ENCODE peak calls at places on chromosomes 7 and 10, in nine cellular contexts. M is PC-3, A is lower lobe of right lung, O is psoas muscle, N is H1, B is colonic mucosa, S is thoracic aorta, Y is body of pancreas, Q is AG04450. K is an unnamed sample.

GRCh38 chr7:73652541-73652949 is 15.1 kb upstream of the VPS37D start:
- DNase-seq in Y (no peak), S (no peak), Q (no peak), M (no peak), B (no peak), O (no peak), N (no peak), A (no peak), K (no peak)

GRCh38 chr7:12422449-12423320 is 19.0 kb upstream of the VWDE start:
- DNase-seq in O (no peak), N (no peak), S (no peak), Y (no peak), M (peak), B (no peak), Q (no peak), A (no peak), K (no peak)

GRCh38 chr10:17053513-17053912 is 76.1 kb downstream of the CUBN start:
- DNase-seq in O (no peak), Q (no peak), B (no peak), N (no peak), M (no peak), Y (no peak), S (no peak), A (no peak), K (no peak)

GRCh38 chr10:19385846-19386455 is 337.4 kb downstream of the MALRD1 start:
- DNase-seq in S (no peak), N (no peak), Q (no peak), M (no peak), Y (no peak), O (no peak), A (no peak), B (no peak), K (no peak)

GRCh38 chr7:94351703-94352102 is 43.0 kb upstream of the COL1A2 start:
- DNase-seq in B (no peak), O (no peak), Y (no peak), N (no peak), S (no peak), M (no peak), Q (no peak), A (no peak), K (no peak)

GRCh38 chr10:4319870-4320367 is 506.1 kb upstream of the AKR1E2 start:
- DNase-seq in M (no peak), N (no peak), O (no peak), B (no peak), Q (no peak), Y (no peak), S (no peak), A (no peak), K (no peak)

GRCh38 chr7:25613912-25614311 is 385.6 kb upstream of the NPVF start:
- DNase-seq in Q (no peak), M (no peak), Y (no peak), O (no peak), S (no peak), B (no peak), N (no peak), A (no peak), K (no peak)

GRCh38 chr10:50511512-50512213 is 112.1 kb downstream of the SGMS1 start:
- DNase-seq in N (no peak), Y (no peak), Q (no peak), M (peak), B (no peak), S (no peak), O (no peak), A (no peak), K (peak)

GRCh38 chr10:74825371-74826141 is 844 bp upstream of the KAT6B start:
- DNase-seq in Y (no peak), N (no peak), A (no peak), S (no peak), O (no peak), Q (no peak), B (peak), M (peak), K (no peak)

GRCh38 chr10:72660220-72660619 is 31.7 kb upstream of the MCU start:
- DNase-seq in S (no peak), Y (no peak), N (no peak), A (no peak), B (no peak), Q (no peak), O (no peak), M (no peak), K (no peak)

GRCh38 chr10:45470098-45471012 is 96.3 kb downstream of the ALOX5 start:
- DNase-seq in M (peak), A (no peak), N (no peak), B (no peak), S (no peak), Y (no peak), Q (peak), O (no peak), K (no peak)

GRCh38 chr7:159122276-159122675 is 22.4 kb downstream of the VIPR2 start:
- DNase-seq in B (no peak), S (no peak), N (no peak), M (no peak), Y (no peak), Q (no peak), O (no peak), A (no peak), K (peak)

GRCh38 chr10:944034-944831 is 12.7 kb upstream of the LARP4B start:
- DNase-seq in Y (peak), O (peak), Q (no peak), A (peak), M (no peak), S (no peak), N (no peak), B (no peak), K (no peak)

GRCh38 chr10:938954-939678 is 7.6 kb upstream of the LARP4B start:
- DNase-seq in A (no peak), S (no peak), O (no peak), Q (no peak), N (no peak), B (no peak), M (no peak), Y (no peak), K (no peak)

GRCh38 chr7:102377-102711 is 90.0 kb upstream of the FAM20C start:
- DNase-seq in N (no peak), Y (no peak), O (no peak), Q (no peak), B (no peak), S (no peak), A (no peak), M (no peak), K (no peak)

GRCh38 chr10:101769541-101770180 is 6.3 kb downstream of the FGF8 start:
- DNase-seq in B (no peak), M (no peak), Y (no peak), Q (no peak), O (no peak), S (no peak), A (no peak), N (no peak), K (no peak)

GRCh38 chr10:24382979-24383663 is 174.2 kb downstream of the KIAA1217 start:
- DNase-seq in Y (no peak), N (no peak), M (no peak), A (no peak), B (peak), O (peak), S (no peak), Q (no peak), K (no peak)

GRCh38 chr7:70829221-70830059 is 302.5 kb upstream of the GALNT17 start:
- DNase-seq in B (peak), S (no peak), A (peak), Q (no peak), O (peak), N (peak), Y (peak), M (peak), K (peak)

DNA sequence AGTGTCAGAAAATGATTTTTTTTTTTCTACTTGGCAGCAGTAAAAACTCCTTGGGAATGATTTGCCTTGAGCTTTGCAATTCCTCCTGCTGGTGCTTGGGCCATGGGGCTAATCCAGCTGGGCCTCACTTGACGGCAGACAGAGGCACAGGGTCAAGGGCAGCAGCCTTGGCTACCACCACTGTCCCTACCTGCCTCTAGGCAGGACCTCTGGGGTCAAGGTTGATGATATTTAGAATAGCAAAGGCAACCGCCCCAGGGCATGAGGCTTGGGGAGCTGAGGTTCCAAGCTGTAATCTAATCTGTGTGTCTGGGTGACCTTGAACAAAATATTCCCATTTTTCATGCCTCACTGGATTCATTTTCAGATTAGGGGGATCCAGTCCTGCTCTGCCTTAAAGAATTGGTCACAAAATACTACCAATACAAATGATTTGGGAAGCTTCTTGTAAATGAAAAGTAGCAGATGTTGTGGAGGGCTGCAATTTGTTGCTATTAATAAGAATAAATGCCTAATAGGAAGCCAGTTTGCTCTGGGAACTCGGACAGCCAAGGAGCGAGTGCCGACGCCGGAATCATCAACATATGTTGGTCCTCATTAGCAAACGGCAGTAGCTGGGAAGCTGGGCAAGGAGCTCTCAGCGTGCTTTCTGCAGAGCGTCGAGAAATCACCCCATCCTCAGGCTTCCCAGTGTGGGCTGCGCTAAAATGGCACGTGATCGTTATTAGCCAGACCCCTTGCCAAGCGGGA is 327.3 kb downstream of the PLXNA4 start:
- DNase-seq in A (no peak), Q (no peak), M (no peak), Y (no peak), O (no peak), N (no peak), B (no peak), S (no peak), K (no peak)
- H3K27ac ChIP-seq in A (no peak), Q (no peak), M (no peak), Y (no peak), O (no peak), N (no peak), B (no peak), S (no peak), K (no peak)

GRCh38 chr7:105643857-105644256 is 62.6 kb upstream of the EFCAB10 start:
- DNase-seq in S (no peak), N (no peak), B (no peak), M (no peak), O (no peak), Q (no peak), A (no peak), Y (no peak), K (no peak)
- H3K27ac ChIP-seq in S (no peak), N (no peak), B (no peak), M (no peak), O (no peak), Q (no peak), A (no peak), Y (no peak), K (no peak)

GRCh38 chr10:117441812-117442443 is 66.7 kb upstream of the PDZD8 start:
- DNase-seq in O (no peak), Y (peak), M (peak), B (no peak), A (no peak), N (no peak), S (peak), Q (no peak), K (peak)
- H3K27ac ChIP-seq in O (no peak), Y (no peak), M (no peak), B (no peak), A (no peak), N (no peak), S (peak), Q (no peak), K (no peak)

DNA sequence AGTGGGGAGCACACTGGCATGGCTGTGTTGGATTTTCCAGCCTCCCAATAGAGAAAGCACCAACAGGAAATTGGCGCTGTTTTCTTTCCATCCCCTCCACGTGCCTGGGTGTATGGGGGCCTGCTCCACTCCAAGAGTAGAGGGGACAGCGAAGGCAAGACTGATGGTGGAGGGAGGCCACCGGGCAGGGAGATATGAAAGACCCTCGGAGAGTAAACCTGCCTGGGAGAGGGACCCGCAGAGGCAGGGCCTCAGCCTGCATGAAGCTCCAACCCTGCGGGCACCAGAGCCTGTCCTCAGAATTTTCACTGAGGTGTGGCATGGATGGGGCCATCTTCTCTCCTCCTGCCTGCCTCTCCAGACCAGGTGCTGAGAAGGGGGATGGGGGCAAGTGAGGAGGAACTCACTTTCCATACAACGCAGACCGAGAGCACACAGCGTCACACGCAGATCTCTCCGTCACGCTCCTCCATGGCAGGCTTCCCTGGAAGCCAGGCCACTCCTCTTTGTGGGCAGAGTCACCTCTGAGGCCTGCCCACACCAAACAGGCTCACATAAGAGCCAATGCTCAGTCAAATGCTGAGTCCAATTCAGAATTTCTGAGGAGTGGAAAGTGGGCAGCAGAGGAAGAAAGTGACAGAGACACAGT is 18.8 kb downstream of the ANXA11 start:
- DNase-seq in Q (no peak), B (no peak), N (no peak), Y (peak), S (no peak), M (no peak), A (peak), O (peak), K (no peak)
- H3K27ac ChIP-seq in Q (no peak), B (peak), N (no peak), Y (peak), S (no peak), M (no peak), A (peak), O (peak), K (no peak)

DNA sequence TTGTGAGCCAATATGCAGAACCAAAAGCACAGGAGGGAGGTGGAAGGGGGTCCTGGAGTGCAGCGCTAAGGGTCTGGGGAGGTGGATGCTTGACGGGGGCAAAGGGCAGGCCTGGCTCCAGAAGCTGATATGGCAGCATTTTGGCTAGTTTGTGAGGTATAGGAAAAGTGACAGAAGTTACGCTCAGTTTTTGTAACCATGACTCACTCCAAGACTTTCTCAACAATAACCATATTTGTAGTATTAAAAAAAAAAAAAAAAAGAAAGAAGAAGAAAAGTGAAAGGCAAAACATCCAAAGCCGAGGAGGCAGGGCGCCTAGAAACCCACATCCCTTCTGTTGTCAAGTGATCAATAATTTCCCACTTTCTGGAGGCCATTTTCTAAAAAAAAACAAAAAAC is 92.3 kb downstream of the RNF216 start:
- DNase-seq in N (no peak), Q (no peak), Y (no peak), B (no peak), O (no peak), A (no peak), M (no peak), S (no peak), K (no peak)
- H3K27ac ChIP-seq in N (no peak), Q (peak), Y (no peak), B (peak), O (peak), A (peak), M (peak), S (peak), K (peak)